ENCODE peak calls at places on chromosomes 3 and 15, in seven cellular contexts. E is AG04450, O is GM12878, R is fibroblast of lung, V is testis, Z is neural progenitor cell, D is ovary. U is an unnamed sample.

GRCh38 chr15:82790321-82790720 is 15.5 kb downstream of the FSD2 start:
- DNase-seq in E (no peak), O (no peak), R (no peak), V (no peak), Z (no peak), D (no peak), U (no peak)

GRCh38 chr3:11168881-11169805 is 14.8 kb downstream of the HRH1 start:
- DNase-seq in E (peak), O (no peak), R (peak), V (no peak), Z (no peak), D (no peak), U (no peak)

GRCh38 chr3:179233043-179233442 is 17.9 kb downstream of the KCNMB3 start:
- DNase-seq in E (no peak), O (no peak), R (no peak), V (no peak), Z (no peak), D (no peak), U (no peak)

GRCh38 chr15:63088532-63089245 is 33.0 kb upstream of the LACTB start:
- DNase-seq in E (no peak), O (no peak), R (no peak), V (no peak), Z (no peak), D (no peak), U (no peak)

GRCh38 chr3:105367063-105367405 is 325 bp downstream of the ALCAM start:
- DNase-seq in E (no peak), O (no peak), R (no peak), V (peak), Z (peak), D (peak), U (no peak)

GRCh38 chr3:7789324-7789723 is 712.3 kb upstream of the LMCD1 start:
- DNase-seq in E (no peak), O (no peak), R (no peak), V (no peak), Z (no peak), D (no peak), U (no peak)

GRCh38 chr3:1252061-1252430 is 159.2 kb downstream of the CNTN6 start:
- DNase-seq in E (no peak), O (no peak), R (no peak), V (no peak), Z (no peak), D (no peak), U (no peak)

GRCh38 chr3:30614943-30615342 is 8.5 kb downstream of the TGFBR2 start:
- DNase-seq in E (no peak), O (no peak), R (no peak), V (no peak), Z (no peak), D (no peak), U (peak)

GRCh38 chr3:158221426-158221825 is 111.5 kb downstream of the RSRC1 start:
- DNase-seq in E (no peak), O (no peak), R (peak), V (no peak), Z (no peak), D (no peak), U (no peak)

GRCh38 chr15:63752075-63752684 is 81.6 kb downstream of the HERC1 start:
- DNase-seq in E (peak), O (peak), R (peak), V (peak), Z (peak), D (peak), U (peak)

GRCh38 chr3:81274671-81275070 is 486.8 kb downstream of the GBE1 start:
- DNase-seq in E (no peak), O (no peak), R (no peak), V (no peak), Z (no peak), D (no peak), U (no peak)

GRCh38 chr15:62880278-62880677 is 162.3 kb upstream of the TPM1 start:
- DNase-seq in E (no peak), O (no peak), R (peak), V (no peak), Z (no peak), D (no peak), U (no peak)

GRCh38 chr3:39192490-39193092 is at the start of gene XIRP1:
- DNase-seq in E (no peak), O (no peak), R (peak), V (no peak), Z (no peak), D (no peak), U (no peak)

GRCh38 chr3:125375950-125376679 is 990 bp upstream of the ZNF148 start:
- DNase-seq in E (no peak), O (no peak), R (peak), V (no peak), Z (no peak), D (no peak), U (no peak)

GRCh38 chr3:125378762-125379161 is 3.6 kb upstream of the ZNF148 start:
- DNase-seq in E (no peak), O (no peak), R (no peak), V (no peak), Z (no peak), D (no peak), U (no peak)

GRCh38 chr3:125379483-125379882 is 4.4 kb upstream of the ZNF148 start:
- DNase-seq in E (no peak), O (no peak), R (no peak), V (no peak), Z (no peak), D (no peak), U (no peak)

GRCh38 chr3:125374996-125375941 is at the start of gene ZNF148:
- DNase-seq in E (peak), O (peak), R (peak), V (peak), Z (peak), D (peak), U (peak)

GRCh38 chr3:125374501-125374995 is 577 bp downstream of the ZNF148 start:
- DNase-seq in E (no peak), O (no peak), R (peak), V (peak), Z (peak), D (peak), U (no peak)
- H3K27ac ChIP-seq in E (no peak), O (peak), R (peak), V (peak), Z (peak), D (peak), U (peak)

GRCh38 chr3:132225664-132226063 is 91.5 kb upstream of the ACP3 start:
- DNase-seq in E (no peak), O (no peak), R (no peak), V (no peak), Z (no peak), D (no peak), U (no peak)
- H3K27ac ChIP-seq in E (no peak), O (no peak), R (no peak), V (no peak), Z (no peak), D (no peak), U (no peak)

GRCh38 chr3:155369735-155370134 is 76.3 kb upstream of the STRIT1 start:
- DNase-seq in E (no peak), O (no peak), R (no peak), V (no peak), Z (no peak), D (no peak), U (no peak)
- H3K27ac ChIP-seq in E (no peak), O (no peak), R (no peak), V (no peak), Z (no peak), D (no peak), U (no peak)

GRCh38 chr15:59236394-59236793 is 29.8 kb downstream of the LDHAL6B start:
- DNase-seq in E (no peak), O (no peak), R (no peak), V (no peak), Z (no peak), D (no peak), U (no peak)

GRCh38 chr15:59237854-59238252 is 31.2 kb downstream of the LDHAL6B start:
- DNase-seq in E (no peak), O (peak), R (no peak), V (no peak), Z (no peak), D (no peak), U (no peak)

GRCh38 chr15:59229453-59229852 is 22.8 kb downstream of the LDHAL6B start:
- DNase-seq in E (no peak), O (no peak), R (no peak), V (no peak), Z (no peak), D (no peak), U (no peak)

GRCh38 chr15:59237119-59237853 is 30.6 kb downstream of the LDHAL6B start:
- DNase-seq in E (no peak), O (peak), R (no peak), V (no peak), Z (no peak), D (no peak), U (no peak)

DNA sequence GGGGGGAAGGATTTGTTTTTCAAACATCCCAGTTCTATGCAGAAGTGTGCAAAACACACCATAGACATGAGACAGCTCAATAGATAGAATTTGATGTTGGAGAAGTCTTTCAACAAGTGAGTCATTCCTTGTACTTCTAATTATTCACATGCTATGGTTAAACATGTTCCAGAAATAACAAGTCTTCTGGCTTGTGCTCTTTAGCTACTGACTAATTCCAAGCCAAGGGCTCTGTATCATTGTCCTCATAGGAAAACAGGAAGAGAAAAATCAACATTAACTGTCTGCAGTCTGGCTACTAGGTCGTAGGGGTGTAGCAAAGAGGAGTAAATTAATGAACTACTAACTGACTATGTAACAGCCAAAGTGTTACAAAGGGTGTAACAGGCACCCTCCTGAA is 25.8 kb downstream of the LDHAL6B start:
- DNase-seq in E (peak), O (no peak), R (peak), V (no peak), Z (no peak), D (no peak), U (no peak)
- H3K27ac ChIP-seq in E (peak), O (no peak), R (peak), V (no peak), Z (no peak), D (no peak), U (no peak)

DNA sequence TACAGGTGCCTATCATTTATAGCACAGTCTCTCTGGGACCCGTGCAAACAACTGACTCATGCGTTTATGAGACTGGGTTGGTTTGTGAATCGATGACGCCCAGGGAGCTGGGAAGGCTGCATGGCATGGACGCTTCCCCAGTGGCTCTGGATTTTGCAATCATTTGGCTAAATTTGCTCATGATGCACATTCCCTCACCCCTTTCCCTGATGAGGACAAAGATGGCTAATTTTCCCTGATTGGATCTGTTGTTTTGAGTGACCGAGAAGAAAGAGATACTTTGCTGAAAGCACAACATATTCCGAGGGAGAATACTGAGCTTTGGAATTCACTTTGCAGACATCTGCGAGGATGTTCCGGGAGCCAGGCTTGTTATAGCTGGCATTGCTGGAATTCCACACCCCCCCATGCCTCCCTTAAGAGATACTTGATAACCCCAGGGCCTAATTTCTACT is 51.1 kb downstream of the CGNL1 start:
- DNase-seq in E (no peak), O (no peak), R (peak), V (no peak), Z (peak), D (peak), U (no peak)
- H3K27ac ChIP-seq in E (no peak), O (no peak), R (no peak), V (no peak), Z (no peak), D (no peak), U (no peak)

DNA sequence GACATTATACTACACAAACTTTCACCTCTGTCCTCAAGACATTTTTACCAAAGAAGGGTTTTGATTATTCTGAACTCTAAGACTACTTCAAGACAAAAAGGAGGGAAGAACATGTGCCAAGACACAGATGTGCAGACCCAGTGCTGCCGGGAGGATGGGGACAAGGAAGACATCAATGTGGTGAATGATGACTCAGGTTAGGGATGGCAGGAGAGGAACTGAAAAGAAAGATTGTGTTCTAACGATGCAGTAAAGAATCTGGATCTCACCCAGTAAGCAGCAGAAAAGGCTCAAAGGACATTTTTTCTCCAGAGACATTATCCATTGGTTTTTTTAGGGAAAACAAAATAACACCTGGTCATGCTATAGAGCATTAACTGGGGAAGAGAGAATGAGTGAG is 449.9 kb upstream of the NR2F2 start:
- DNase-seq in E (no peak), O (no peak), R (no peak), V (no peak), Z (no peak), D (no peak), U (no peak)
- H3K27ac ChIP-seq in E (no peak), O (no peak), R (no peak), V (peak), Z (no peak), D (peak), U (no peak)

DNA sequence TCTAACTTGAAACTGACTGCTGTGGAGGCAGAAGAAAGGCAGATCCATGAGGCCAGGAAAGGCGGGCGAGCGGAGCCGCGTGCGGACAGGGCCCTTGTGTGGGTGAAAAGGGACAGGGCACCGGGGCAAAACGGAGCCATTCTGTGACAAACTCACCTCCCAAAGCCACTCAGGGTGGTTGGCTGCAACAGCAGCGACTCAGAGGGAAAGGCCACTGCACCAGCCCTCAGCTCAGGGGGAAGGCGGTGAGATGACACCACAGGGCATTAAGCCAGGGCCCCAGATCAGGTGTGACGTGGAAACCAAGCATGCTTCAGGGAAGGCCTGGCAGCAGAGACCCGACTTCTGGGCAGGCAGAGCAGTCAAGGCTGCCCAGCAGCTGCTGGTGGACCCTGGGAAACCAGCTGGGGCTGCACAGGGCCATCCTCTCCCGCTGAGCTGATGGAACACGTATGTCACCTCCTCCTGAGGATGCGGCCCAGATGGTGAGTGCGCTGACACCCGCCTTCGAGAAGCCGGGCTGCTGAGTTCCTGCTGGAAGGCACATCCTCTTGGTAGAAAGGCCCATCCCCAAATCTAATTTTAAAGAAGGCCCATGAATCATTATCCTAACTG is 82.3 kb downstream of the CHSY1 start:
- DNase-seq in E (no peak), O (no peak), R (no peak), V (no peak), Z (no peak), D (no peak), U (no peak)
- H3K27ac ChIP-seq in E (peak), O (no peak), R (peak), V (peak), Z (no peak), D (no peak), U (no peak)

DNA sequence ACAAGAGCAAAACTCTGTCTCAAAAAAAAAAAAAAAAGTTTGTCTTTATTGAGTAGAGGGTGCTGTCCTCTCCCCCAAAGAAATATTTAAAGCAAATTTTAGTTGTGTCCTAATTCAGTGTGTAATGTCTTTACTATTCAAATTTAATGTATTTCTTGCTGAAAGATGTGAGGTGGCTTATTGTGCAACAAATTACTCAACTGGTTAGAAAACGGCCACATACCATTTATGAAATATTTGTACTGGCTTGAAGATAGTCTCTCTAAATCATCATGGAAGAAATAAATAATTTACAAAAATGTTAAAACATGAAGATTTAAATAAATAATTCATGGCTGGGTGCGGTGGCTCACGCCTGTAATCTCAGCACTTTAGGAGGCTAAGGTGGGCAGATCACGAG is 63.0 kb downstream of the SLTM start:
- DNase-seq in E (no peak), O (no peak), R (peak), V (no peak), Z (no peak), D (no peak), U (no peak)
- H3K27ac ChIP-seq in E (no peak), O (no peak), R (no peak), V (no peak), Z (no peak), D (no peak), U (no peak)

DNA sequence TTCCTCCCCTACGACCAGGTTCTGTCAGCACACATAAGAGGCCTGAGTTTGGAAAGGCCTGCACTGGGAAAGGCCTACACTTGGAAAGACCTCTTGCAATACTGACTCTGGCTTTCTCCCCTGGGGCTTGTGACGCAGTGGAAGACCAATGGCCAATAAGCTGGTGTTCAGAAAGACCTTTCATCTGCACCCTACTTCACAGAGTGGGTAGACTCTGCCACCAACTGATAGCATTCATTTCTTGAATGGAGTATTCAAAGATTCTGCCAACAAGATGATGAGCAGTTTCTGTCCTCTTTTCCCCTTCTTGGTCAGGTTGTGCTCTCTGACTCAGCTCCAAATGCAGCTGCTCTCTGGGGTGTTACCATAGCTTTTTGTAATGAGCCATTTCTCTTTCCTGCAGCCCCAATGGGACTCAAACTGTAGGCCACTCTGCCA is 48.8 kb downstream of the TIPARP start:
- DNase-seq in E (no peak), O (no peak), R (no peak), V (no peak), Z (no peak), D (no peak), U (no peak)
- H3K27ac ChIP-seq in E (no peak), O (no peak), R (no peak), V (no peak), Z (no peak), D (no peak), U (no peak)

DNA sequence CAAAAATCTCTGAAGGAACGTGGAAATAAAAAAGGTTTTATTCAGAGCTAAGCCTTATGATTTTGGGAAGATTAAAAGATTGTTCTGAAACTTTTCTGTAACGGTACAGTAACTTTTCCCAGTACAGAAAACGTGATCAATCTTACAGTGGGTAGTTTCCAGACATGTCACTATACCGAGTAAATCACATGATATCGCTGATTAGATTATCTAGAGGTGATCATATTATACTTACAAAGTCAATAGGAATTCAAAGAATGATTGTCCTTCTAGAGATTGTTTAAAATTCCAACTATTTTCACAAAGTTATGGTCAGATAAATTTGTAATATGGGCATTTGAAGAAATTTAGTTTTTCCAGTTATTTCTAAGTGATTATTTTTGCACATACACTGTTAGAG is 736.0 kb upstream of the GRM7 start:
- DNase-seq in E (no peak), O (no peak), R (no peak), V (no peak), Z (no peak), D (no peak), U (no peak)
- H3K27ac ChIP-seq in E (no peak), O (no peak), R (no peak), V (no peak), Z (no peak), D (no peak), U (no peak)

U was measured in CD4-positive, alpha-beta memory T cell.